ENCODE peak calls at places on chromosomes 7 and 10, in five cellular contexts. One of them, this sample, is unnamed.

GRCh38 chr7:129170373-129171021 is 17.9 kb upstream of the SMO start:
- DNase-seq in trophoblast cell: no peak
- DNase-seq in H1: no peak
- DNase-seq in neuronal stem cell: no peak
- DNase-seq in H9: peak
- DNase-seq in this sample: no peak

GRCh38 chr10:12782537-12782936 is 219.0 kb downstream of the CCDC3 start:
- DNase-seq in neuronal stem cell: peak
- DNase-seq in H9: peak
- DNase-seq in H1: no peak
- DNase-seq in trophoblast cell: peak
- DNase-seq in this sample: peak

GRCh38 chr7:42493436-42494198 is 256.6 kb upstream of the GLI3 start:
- DNase-seq in neuronal stem cell: peak
- DNase-seq in H1: peak
- DNase-seq in trophoblast cell: peak
- DNase-seq in H9: peak
- DNase-seq in this sample: peak

GRCh38 chr10:117134084-117135025 is 3.7 kb downstream of the VAX1 start:
- DNase-seq in H1: no peak
- DNase-seq in trophoblast cell: peak
- DNase-seq in neuronal stem cell: peak
- DNase-seq in H9: peak
- DNase-seq in this sample: no peak

GRCh38 chr10:13414855-13415254 is 66.8 kb upstream of the SEPHS1 start:
- DNase-seq in H9: peak
- DNase-seq in neuronal stem cell: no peak
- DNase-seq in H1: no peak
- DNase-seq in trophoblast cell: peak
- DNase-seq in this sample: peak

GRCh38 chr7:127976056-127976455 is 55.2 kb downstream of the LRRC4 start:
- DNase-seq in H1: no peak
- DNase-seq in trophoblast cell: no peak
- DNase-seq in neuronal stem cell: no peak
- DNase-seq in H9: peak
- DNase-seq in this sample: no peak

GRCh38 chr7:135980665-135981180 is 3.6 kb upstream of the MTPN start:
- DNase-seq in H9: no peak
- DNase-seq in neuronal stem cell: no peak
- DNase-seq in H1: no peak
- DNase-seq in trophoblast cell: peak
- DNase-seq in this sample: peak

GRCh38 chr7:34497153-34497777 is 160.8 kb upstream of the NPSR1 start:
- DNase-seq in neuronal stem cell: no peak
- DNase-seq in H1: no peak
- DNase-seq in H9: peak
- DNase-seq in trophoblast cell: peak
- DNase-seq in this sample: no peak

GRCh38 chr10:72557362-72557761 is 68.5 kb downstream of the MICU1 start:
- DNase-seq in trophoblast cell: peak
- DNase-seq in neuronal stem cell: no peak
- DNase-seq in H9: no peak
- DNase-seq in H1: no peak
- DNase-seq in this sample: peak

GRCh38 chr10:58157076-58157766 is 110.5 kb downstream of the IPMK start:
- DNase-seq in neuronal stem cell: no peak
- DNase-seq in H9: no peak
- DNase-seq in H1: no peak
- DNase-seq in trophoblast cell: no peak
- DNase-seq in this sample: peak

GRCh38 chr7:24948739-24949138 is 31.2 kb downstream of the OSBPL3 start:
- DNase-seq in neuronal stem cell: no peak
- DNase-seq in H9: no peak
- DNase-seq in trophoblast cell: no peak
- DNase-seq in H1: no peak
- DNase-seq in this sample: peak

GRCh38 chr7:131007439-131008330 is 273.7 kb upstream of the KLF14 start:
- DNase-seq in H9: peak
- DNase-seq in H1: no peak
- DNase-seq in trophoblast cell: peak
- DNase-seq in neuronal stem cell: peak
- DNase-seq in this sample: peak

GRCh38 chr7:151320263-151320845 is 21.3 kb upstream of the NUB1 start:
- DNase-seq in H9: no peak
- DNase-seq in H1: no peak
- DNase-seq in neuronal stem cell: no peak
- DNase-seq in trophoblast cell: no peak
- DNase-seq in this sample: no peak
- H2BK12ac ChIP-seq in H9: no peak
- H2BK12ac ChIP-seq in H1: no peak
- H2BK12ac ChIP-seq in neuronal stem cell: no peak
- H2BK12ac ChIP-seq in trophoblast cell: no peak
- H2BK12ac ChIP-seq in this sample: no peak

GRCh38 chr7:71935674-71936073 is 476.5 kb downstream of the CALN1 start:
- DNase-seq in H1: no peak
- DNase-seq in trophoblast cell: no peak
- DNase-seq in H9: no peak
- DNase-seq in neuronal stem cell: no peak
- DNase-seq in this sample: no peak

GRCh38 chr7:71937840-71938371 is 474.2 kb downstream of the CALN1 start:
- DNase-seq in H9: no peak
- DNase-seq in neuronal stem cell: no peak
- DNase-seq in H1: no peak
- DNase-seq in trophoblast cell: no peak
- DNase-seq in this sample: no peak

GRCh38 chr7:71933426-71933825 is 478.7 kb downstream of the CALN1 start:
- DNase-seq in trophoblast cell: no peak
- DNase-seq in H1: no peak
- DNase-seq in neuronal stem cell: no peak
- DNase-seq in H9: no peak
- DNase-seq in this sample: no peak
- H4K91ac ChIP-seq in trophoblast cell: no peak
- H4K91ac ChIP-seq in H1: no peak
- H4K91ac ChIP-seq in neuronal stem cell: no peak
- H4K91ac ChIP-seq in H9: no peak
- H4K91ac ChIP-seq in this sample: no peak

GRCh38 chr7:53022893-53023292 is 12.5 kb upstream of the POM121L12 start:
- DNase-seq in trophoblast cell: no peak
- DNase-seq in H9: no peak
- DNase-seq in neuronal stem cell: no peak
- DNase-seq in H1: no peak
- DNase-seq in this sample: no peak
- H2BK12ac ChIP-seq in trophoblast cell: no peak
- H2BK12ac ChIP-seq in H9: no peak
- H2BK12ac ChIP-seq in neuronal stem cell: no peak
- H2BK12ac ChIP-seq in H1: no peak
- H2BK12ac ChIP-seq in this sample: no peak

DNA sequence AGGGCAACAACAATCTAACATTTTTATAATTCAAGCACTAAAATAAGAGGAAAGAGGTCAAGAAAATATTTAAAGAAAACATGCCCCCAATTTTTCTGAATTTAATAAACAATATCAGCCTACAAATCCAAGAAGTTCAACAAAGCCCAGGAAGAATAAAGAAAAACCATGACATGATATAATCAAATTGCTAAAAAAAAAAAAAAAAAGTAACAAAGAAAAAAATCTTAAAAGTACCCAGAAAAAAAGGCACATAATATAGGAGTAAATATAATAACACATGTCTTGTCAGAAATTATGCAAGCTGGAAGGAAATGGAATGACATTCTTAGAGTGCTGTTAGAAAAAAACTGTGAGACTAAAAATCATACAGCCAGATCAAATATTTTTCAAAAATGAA is 151.4 kb downstream of the IMMP2L start:
- DNase-seq in neuronal stem cell: no peak
- DNase-seq in trophoblast cell: no peak
- DNase-seq in H9: no peak
- DNase-seq in H1: no peak
- DNase-seq in this sample: no peak
- H4K91ac ChIP-seq in neuronal stem cell: no peak
- H4K91ac ChIP-seq in trophoblast cell: no peak
- H4K91ac ChIP-seq in H9: no peak
- H4K91ac ChIP-seq in H1: no peak
- H4K91ac ChIP-seq in this sample: no peak